ENCODE peak calls at places on chromosomes 7 and 10, in four cellular contexts. V is endothelial cell, T is NCI-H226, S is H1. Z is an unnamed sample.

GRCh38 chr7:12573885-12574284 is 3.4 kb downstream of the SCIN start:
- DNase-seq in V (no peak), T (no peak), S (no peak), Z (no peak)

GRCh38 chr7:18555120-18555519 is 59.6 kb downstream of the HDAC9 start:
- DNase-seq in V (no peak), T (no peak), S (no peak), Z (no peak)

GRCh38 chr7:20440472-20441105 is 109.9 kb downstream of the ITGB8 start:
- DNase-seq in V (peak), T (no peak), S (peak), Z (no peak)

GRCh38 chr7:29281782-29282541 is 87.4 kb downstream of the CHN2 start:
- DNase-seq in V (no peak), T (no peak), S (peak), Z (no peak)

GRCh38 chr10:607545-608196 is 81.8 kb downstream of the DIP2C start:
- DNase-seq in V (no peak), T (no peak), S (no peak), Z (no peak)

GRCh38 chr7:2158331-2159175 is 74.2 kb downstream of the MAD1L1 start:
- DNase-seq in V (no peak), T (no peak), S (no peak), Z (no peak)

GRCh38 chr7:71868797-71869196 is 543.3 kb downstream of the CALN1 start:
- DNase-seq in V (no peak), T (no peak), S (no peak), Z (peak)

GRCh38 chr10:78700413-78700812 is 368.4 kb upstream of the ZMIZ1 start:
- DNase-seq in V (peak), T (no peak), S (no peak), Z (peak)

GRCh38 chr7:142776206-142776844 is 5.6 kb downstream of the PRSS2 start:
- DNase-seq in V (no peak), T (peak), S (no peak), Z (no peak)

GRCh38 chr10:100998991-100999741 is 442 bp upstream of the LZTS2 start:
- DNase-seq in V (peak), T (peak), S (peak), Z (peak)

GRCh38 chr7:18694484-18694883 is 198.9 kb downstream of the HDAC9 start:
- DNase-seq in V (no peak), T (no peak), S (no peak), Z (no peak)

GRCh38 chr7:545470-545869 is 25.8 kb upstream of the PDGFA start:
- DNase-seq in V (no peak), T (no peak), S (no peak), Z (no peak)

GRCh38 chr10:79068203-79068561 is 584 bp upstream of the ZMIZ1 start:
- DNase-seq in V (peak), T (peak), S (no peak), Z (no peak)

GRCh38 chr10:132827861-132828539 is 42.1 kb upstream of the NKX6-2 start:
- DNase-seq in V (no peak), T (no peak), S (no peak), Z (no peak)

GRCh38 chr7:2938514-2939192 is 94.5 kb upstream of the GNA12 start:
- DNase-seq in V (no peak), T (no peak), S (no peak), Z (no peak)

GRCh38 chr7:100626055-100626454 is 13.7 kb downstream of the MOSPD3 start:
- DNase-seq in V (no peak), T (no peak), S (no peak), Z (no peak)

GRCh38 chr10:99484626-99485581 is 47.8 kb upstream of the NKX2-3 start:
- DNase-seq in V (peak), T (peak), S (peak), Z (no peak)

GRCh38 chr10:113712755-113713154 is 33.0 kb downstream of the CASP7 start:
- DNase-seq in V (no peak), T (no peak), S (no peak), Z (no peak)

GRCh38 chr7:83588602-83589240 is 60.2 kb downstream of the SEMA3E start:
- DNase-seq in V (no peak), T (no peak), S (no peak), Z (no peak)

GRCh38 chr10:51937736-51938135 is 238.3 kb upstream of the CSTF2T start:
- DNase-seq in V (no peak), T (no peak), S (no peak), Z (no peak)

GRCh38 chr10:86943316-86944030 is 13.9 kb downstream of the MMRN2 start:
- DNase-seq in V (no peak), T (no peak), S (no peak), Z (no peak)

GRCh38 chr7:128910569-128910945 is at the start of gene KCP:
- DNase-seq in V (no peak), T (no peak), S (peak), Z (no peak)

GRCh38 chr7:5603193-5604140 is 178.0 kb downstream of the RNF216 start:
- DNase-seq in V (no peak), T (no peak), S (peak), Z (no peak)

GRCh38 chr10:52453501-52453900 is 139.4 kb downstream of the DKK1 start:
- DNase-seq in V (no peak), T (no peak), S (no peak), Z (no peak)